ENCODE peak calls at places on chromosomes 16 and 17, in four cellular contexts. One of them, this sample, is unnamed.

GRCh38 chr17:7929158-7930029 is at the start of gene KCNAB3:
- DNase-seq in psoas muscle: no peak
- DNase-seq in AG04450: no peak
- DNase-seq in heart left ventricle: peak
- DNase-seq in this sample: no peak

GRCh38 chr16:49932943-49933342 is 77.0 kb upstream of the ZNF423 start:
- DNase-seq in AG04450: no peak
- DNase-seq in heart left ventricle: peak
- DNase-seq in psoas muscle: no peak
- DNase-seq in this sample: no peak

GRCh38 chr17:19613979-19614378 is 34.6 kb upstream of the ALDH3A2 start:
- DNase-seq in heart left ventricle: no peak
- DNase-seq in AG04450: no peak
- DNase-seq in psoas muscle: no peak
- DNase-seq in this sample: no peak

GRCh38 chr16:55248058-55248457 is 75.9 kb upstream of the IRX6 start:
- DNase-seq in heart left ventricle: no peak
- DNase-seq in AG04450: no peak
- DNase-seq in psoas muscle: no peak
- DNase-seq in this sample: no peak

GRCh38 chr17:50388728-50389127 is 8.6 kb downstream of the LRRC59 start:
- DNase-seq in psoas muscle: no peak
- DNase-seq in AG04450: no peak
- DNase-seq in heart left ventricle: no peak
- DNase-seq in this sample: no peak

GRCh38 chr17:78075545-78075944 is 53.0 kb downstream of the TMC6 start:
- DNase-seq in AG04450: no peak
- DNase-seq in heart left ventricle: no peak
- DNase-seq in psoas muscle: no peak
- DNase-seq in this sample: no peak

GRCh38 chr17:67253379-67253778 is 8.4 kb upstream of the HELZ start:
- DNase-seq in heart left ventricle: no peak
- DNase-seq in AG04450: no peak
- DNase-seq in psoas muscle: no peak
- DNase-seq in this sample: no peak

GRCh38 chr17:42281571-42282096 is 5.4 kb upstream of the STAT5B start:
- DNase-seq in psoas muscle: no peak
- DNase-seq in AG04450: no peak
- DNase-seq in heart left ventricle: no peak
- DNase-seq in this sample: no peak

GRCh38 chr17:44906010-44906646 is 6.9 kb upstream of the EFTUD2 start:
- DNase-seq in heart left ventricle: no peak
- DNase-seq in psoas muscle: no peak
- DNase-seq in AG04450: peak
- DNase-seq in this sample: no peak

GRCh38 chr16:52912565-52913173 is 140.0 kb downstream of the CHD9NB start:
- DNase-seq in AG04450: peak
- DNase-seq in psoas muscle: peak
- DNase-seq in heart left ventricle: peak
- DNase-seq in this sample: peak

GRCh38 chr17:35051183-35051578 is 12.3 kb downstream of the RFFL start:
- DNase-seq in heart left ventricle: no peak
- DNase-seq in AG04450: no peak
- DNase-seq in psoas muscle: no peak
- DNase-seq in this sample: no peak

GRCh38 chr17:35053204-35053603 is 10.3 kb downstream of the RFFL start:
- DNase-seq in heart left ventricle: no peak
- DNase-seq in AG04450: no peak
- DNase-seq in psoas muscle: no peak
- DNase-seq in this sample: no peak

GRCh38 chr17:35052780-35053179 is 10.7 kb downstream of the RFFL start:
- DNase-seq in AG04450: no peak
- DNase-seq in psoas muscle: no peak
- DNase-seq in heart left ventricle: no peak
- DNase-seq in this sample: no peak

GRCh38 chr17:35052240-35052608 is 11.3 kb downstream of the RFFL start:
- DNase-seq in psoas muscle: no peak
- DNase-seq in AG04450: peak
- DNase-seq in heart left ventricle: no peak
- DNase-seq in this sample: no peak

DNA sequence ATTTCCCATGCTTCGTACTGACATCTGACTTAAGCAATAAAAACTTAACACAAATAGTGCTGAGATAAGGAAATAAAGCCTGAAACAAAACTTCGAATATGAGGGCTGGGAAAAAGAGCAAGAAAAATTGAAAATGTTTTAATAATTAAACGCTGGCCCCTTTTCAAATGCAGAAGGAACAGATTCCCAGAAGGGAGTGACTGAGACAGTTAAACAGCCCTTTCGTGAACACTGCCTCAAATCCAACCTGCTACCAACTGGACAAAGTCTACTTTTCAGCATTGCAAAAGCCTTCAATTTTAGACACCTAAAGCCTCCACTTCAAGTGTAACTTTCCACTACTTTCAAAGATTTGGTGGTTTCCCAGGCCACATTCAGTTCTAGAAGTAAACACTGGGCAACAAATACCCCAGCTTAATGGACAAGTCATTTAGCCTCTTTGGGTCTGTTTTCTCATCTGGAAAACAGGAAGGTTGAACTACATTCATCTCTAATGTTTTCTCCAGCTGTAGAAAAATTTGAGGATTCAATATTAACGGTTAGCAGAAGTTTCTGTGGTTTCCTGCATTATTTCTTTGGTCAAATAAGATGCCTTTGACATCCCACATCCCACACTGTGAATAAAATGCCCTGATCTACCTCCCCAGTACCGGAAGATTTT is 11.8 kb downstream of the RFFL start:
- DNase-seq in AG04450: no peak
- DNase-seq in heart left ventricle: no peak
- DNase-seq in psoas muscle: no peak
- DNase-seq in this sample: no peak
- H3K27ac ChIP-seq in AG04450: peak
- H3K27ac ChIP-seq in heart left ventricle: peak
- H3K27ac ChIP-seq in psoas muscle: peak
- H3K27ac ChIP-seq in this sample: peak

GRCh38 chr16:17199135-17199534 is 271.6 kb downstream of the XYLT1 start:
- DNase-seq in psoas muscle: no peak
- DNase-seq in heart left ventricle: no peak
- DNase-seq in AG04450: no peak
- DNase-seq in this sample: no peak

GRCh38 chr16:17194190-17194780 is 276.5 kb downstream of the XYLT1 start:
- DNase-seq in psoas muscle: peak
- DNase-seq in AG04450: no peak
- DNase-seq in heart left ventricle: peak
- DNase-seq in this sample: no peak

GRCh38 chr16:17196526-17196925 is 274.2 kb downstream of the XYLT1 start:
- DNase-seq in psoas muscle: no peak
- DNase-seq in AG04450: no peak
- DNase-seq in heart left ventricle: no peak
- DNase-seq in this sample: no peak
- H3K27ac ChIP-seq in psoas muscle: no peak
- H3K27ac ChIP-seq in AG04450: no peak
- H3K27ac ChIP-seq in heart left ventricle: no peak
- H3K27ac ChIP-seq in this sample: no peak

DNA sequence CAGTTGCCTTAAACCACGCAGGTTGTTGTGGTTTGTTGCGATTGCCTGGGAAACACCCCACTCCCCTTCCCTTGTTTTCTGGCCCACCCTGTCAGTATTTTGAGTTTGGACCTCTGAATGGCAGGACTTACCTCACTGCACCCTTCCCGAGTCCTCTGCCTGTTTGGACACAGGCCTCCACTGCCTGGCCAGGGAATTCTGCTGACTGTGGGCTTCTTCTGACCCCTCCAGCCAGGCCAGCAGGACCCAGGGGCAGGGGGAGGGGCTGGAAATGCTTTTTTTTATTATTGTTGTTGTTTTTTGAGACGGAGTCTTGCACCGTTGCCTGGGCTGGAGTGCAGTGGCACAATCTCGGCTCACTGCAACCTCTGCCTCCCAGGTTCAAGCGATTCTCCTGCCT is 4.2 kb upstream of the MGAT5B start:
- DNase-seq in heart left ventricle: no peak
- DNase-seq in psoas muscle: no peak
- DNase-seq in AG04450: no peak
- DNase-seq in this sample: no peak
- H3K27ac ChIP-seq in heart left ventricle: no peak
- H3K27ac ChIP-seq in psoas muscle: no peak
- H3K27ac ChIP-seq in AG04450: no peak
- H3K27ac ChIP-seq in this sample: no peak

GRCh38 chr16:31875112-31875803 is 1.7 kb downstream of the ZNF267 start:
- DNase-seq in heart left ventricle: no peak
- DNase-seq in psoas muscle: no peak
- DNase-seq in AG04450: no peak
- DNase-seq in this sample: no peak
- H3K27ac ChIP-seq in heart left ventricle: peak
- H3K27ac ChIP-seq in psoas muscle: no peak
- H3K27ac ChIP-seq in AG04450: no peak
- H3K27ac ChIP-seq in this sample: peak

GRCh38 chr16:85556456-85557082 is 56.6 kb upstream of the GSE1 start:
- DNase-seq in AG04450: no peak
- DNase-seq in psoas muscle: peak
- DNase-seq in heart left ventricle: peak
- DNase-seq in this sample: no peak

GRCh38 chr16:85554114-85554790 is 58.9 kb upstream of the GSE1 start:
- DNase-seq in psoas muscle: peak
- DNase-seq in AG04450: no peak
- DNase-seq in heart left ventricle: peak
- DNase-seq in this sample: no peak

GRCh38 chr16:85553436-85554113 is 59.5 kb upstream of the GSE1 start:
- DNase-seq in psoas muscle: peak
- DNase-seq in AG04450: no peak
- DNase-seq in heart left ventricle: peak
- DNase-seq in this sample: no peak

GRCh38 chr16:85555549-85556455 is 57.3 kb upstream of the GSE1 start:
- DNase-seq in heart left ventricle: no peak
- DNase-seq in psoas muscle: peak
- DNase-seq in AG04450: no peak
- DNase-seq in this sample: no peak

DNA sequence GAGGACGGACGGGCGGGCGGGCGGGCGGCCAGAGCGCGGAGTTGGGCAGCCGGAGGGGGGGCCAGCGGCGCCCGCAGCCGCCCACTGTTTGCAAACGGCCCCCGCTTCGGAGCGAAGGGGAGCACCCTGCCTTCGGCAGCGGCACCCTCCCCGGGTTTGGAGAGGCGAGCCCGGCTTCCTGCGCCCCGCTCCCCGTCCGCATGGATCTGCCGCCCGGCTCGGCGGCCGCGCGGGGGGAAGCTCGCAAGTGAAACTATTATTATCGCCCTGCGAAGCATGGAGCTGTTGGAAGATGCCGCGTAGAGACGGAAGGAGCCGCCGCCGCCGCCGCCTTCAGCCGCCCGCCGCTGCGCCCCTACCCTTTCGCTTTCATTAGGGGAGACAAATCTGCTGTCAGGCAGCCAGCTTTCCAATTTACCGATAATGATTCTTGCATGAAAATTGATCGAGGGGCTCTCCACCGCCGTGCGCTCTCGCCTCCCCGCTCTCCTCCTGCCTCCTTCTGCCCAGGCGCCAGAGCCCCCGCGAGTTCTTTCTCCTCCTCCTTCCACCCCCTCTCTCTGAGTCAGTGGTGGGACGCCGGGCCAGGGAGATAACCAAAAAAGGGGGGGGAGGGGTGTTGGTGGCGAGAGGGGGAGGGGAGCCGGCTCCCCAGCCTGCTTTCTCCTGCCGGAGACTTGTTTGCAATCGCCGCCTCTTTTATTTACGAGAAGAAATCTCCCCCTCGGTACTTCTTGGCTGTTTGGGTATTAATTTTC is 58.2 kb upstream of the GSE1 start:
- DNase-seq in psoas muscle: peak
- DNase-seq in AG04450: no peak
- DNase-seq in heart left ventricle: peak
- DNase-seq in this sample: no peak
- H3K27ac ChIP-seq in psoas muscle: peak
- H3K27ac ChIP-seq in AG04450: peak
- H3K27ac ChIP-seq in heart left ventricle: peak
- H3K27ac ChIP-seq in this sample: peak

GRCh38 chr17:1629647-1630310 is 1.1 kb upstream of the SLC43A2 start:
- DNase-seq in psoas muscle: peak
- DNase-seq in AG04450: no peak
- DNase-seq in heart left ventricle: peak
- DNase-seq in this sample: no peak
- H3K27ac ChIP-seq in psoas muscle: peak
- H3K27ac ChIP-seq in AG04450: no peak
- H3K27ac ChIP-seq in heart left ventricle: peak
- H3K27ac ChIP-seq in this sample: no peak

GRCh38 chr16:29025735-29026134 is 40.9 kb downstream of the LAT start:
- DNase-seq in heart left ventricle: no peak
- DNase-seq in AG04450: no peak
- DNase-seq in psoas muscle: no peak
- DNase-seq in this sample: no peak

GRCh38 chr16:29028457-29029167 is 43.8 kb downstream of the LAT start:
- DNase-seq in heart left ventricle: no peak
- DNase-seq in AG04450: no peak
- DNase-seq in psoas muscle: no peak
- DNase-seq in this sample: no peak

GRCh38 chr16:29030086-29030840 is 45.4 kb downstream of the LAT start:
- DNase-seq in AG04450: no peak
- DNase-seq in psoas muscle: no peak
- DNase-seq in heart left ventricle: no peak
- DNase-seq in this sample: no peak

GRCh38 chr16:29025218-29025617 is 40.4 kb downstream of the LAT start:
- DNase-seq in psoas muscle: no peak
- DNase-seq in AG04450: no peak
- DNase-seq in heart left ventricle: no peak
- DNase-seq in this sample: no peak

DNA sequence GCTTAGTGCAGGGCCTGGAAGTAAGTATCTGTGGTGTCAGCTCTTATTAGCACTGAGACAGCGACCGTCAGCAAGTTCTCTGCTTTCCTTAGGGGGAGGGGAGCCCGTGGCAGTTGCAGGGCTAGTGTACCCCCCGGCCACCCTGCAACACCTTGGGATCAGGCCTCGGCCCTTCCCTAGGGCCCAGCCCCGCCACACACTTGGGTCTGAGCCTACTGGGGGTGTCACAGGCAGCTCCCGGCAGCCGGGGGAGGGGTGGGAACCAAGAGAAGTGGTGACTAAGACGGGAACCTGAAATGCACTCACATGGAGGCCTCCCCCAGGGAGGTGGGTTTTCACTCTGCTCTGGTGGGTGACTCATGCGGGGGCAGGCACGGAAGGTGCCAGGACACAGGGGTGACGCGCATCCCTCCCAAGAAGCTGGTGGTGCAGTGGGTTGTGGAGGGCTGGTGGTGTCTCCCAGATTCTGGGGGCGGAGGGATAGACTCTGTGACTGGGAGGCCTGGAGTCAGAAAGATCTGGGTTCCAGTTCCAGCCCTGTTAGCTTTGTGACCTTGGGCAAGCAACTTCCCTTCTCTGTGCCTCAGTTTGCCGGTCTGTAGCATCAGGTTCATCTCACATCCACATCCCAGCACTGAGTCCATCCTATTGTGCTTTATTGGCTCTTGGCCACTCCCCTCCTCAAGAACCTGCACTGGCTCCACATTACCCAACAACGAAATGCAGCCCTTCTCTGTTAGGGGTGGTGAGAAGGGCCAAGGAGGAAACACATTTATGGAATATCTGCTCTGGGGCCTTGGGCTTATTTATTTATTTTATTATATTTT is 44.5 kb downstream of the LAT start:
- DNase-seq in AG04450: peak
- DNase-seq in psoas muscle: peak
- DNase-seq in heart left ventricle: peak
- DNase-seq in this sample: peak
- H3K27ac ChIP-seq in AG04450: peak
- H3K27ac ChIP-seq in psoas muscle: no peak
- H3K27ac ChIP-seq in heart left ventricle: no peak
- H3K27ac ChIP-seq in this sample: no peak